ENCODE peak calls at places on chromosomes 7 and 10, in ten cellular contexts. One of them, this sample, is unnamed.

GRCh38 chr10:71333154-71333887 is 14.3 kb downstream of the SLC29A3 start:
- DNase-seq in NCI-H748 treated with DMSO at 0.1 percent for 48 hours: no peak
- DNase-seq in activated T-helper 1 cell treated with anti-CD3 and anti-CD28 coated beads, Interleukin-2, amount 50 U/mL, for 16 hours: no peak
- DNase-seq in AG08395: no peak
- DNase-seq in upper lobe of right lung: peak; percentile 76
- DNase-seq in adrenal gland: no peak
- DNase-seq in glutamatergic neuron: no peak
- DNase-seq in Calu3: no peak
- DNase-seq in natural killer cell: no peak
- DNase-seq in NCI-H1092: no peak
- DNase-seq in this sample: no peak

GRCh38 chr10:115093286-115093775 is at the start of gene ATRNL1:
- DNase-seq in NCI-H748 treated with DMSO at 0.1 percent for 48 hours: peak; percentile 4
- DNase-seq in activated T-helper 1 cell treated with anti-CD3 and anti-CD28 coated beads, Interleukin-2, amount 50 U/mL, for 16 hours: no peak
- DNase-seq in AG08395: peak; percentile 26
- DNase-seq in upper lobe of right lung: peak; percentile 65
- DNase-seq in adrenal gland: peak; percentile 60
- DNase-seq in glutamatergic neuron: peak; percentile 69
- DNase-seq in Calu3: no peak
- DNase-seq in natural killer cell: no peak
- DNase-seq in NCI-H1092: peak; percentile 44
- DNase-seq in this sample: peak; percentile 27

GRCh38 chr7:151025924-151026671 is 1.8 kb upstream of the ATG9B start:
- DNase-seq in NCI-H748 treated with DMSO at 0.1 percent for 48 hours: no peak
- DNase-seq in activated T-helper 1 cell treated with anti-CD3 and anti-CD28 coated beads, Interleukin-2, amount 50 U/mL, for 16 hours: no peak
- DNase-seq in AG08395: no peak
- DNase-seq in upper lobe of right lung: no peak
- DNase-seq in adrenal gland: no peak
- DNase-seq in glutamatergic neuron: no peak
- DNase-seq in Calu3: peak; percentile 28
- DNase-seq in natural killer cell: no peak
- DNase-seq in NCI-H1092: no peak
- DNase-seq in this sample: no peak

GRCh38 chr10:43166207-43166878 is 28.1 kb downstream of the CSGALNACT2 start:
- DNase-seq in NCI-H748 treated with DMSO at 0.1 percent for 48 hours: no peak
- DNase-seq in activated T-helper 1 cell treated with anti-CD3 and anti-CD28 coated beads, Interleukin-2, amount 50 U/mL, for 16 hours: no peak
- DNase-seq in AG08395: no peak
- DNase-seq in upper lobe of right lung: no peak
- DNase-seq in adrenal gland: no peak
- DNase-seq in glutamatergic neuron: no peak
- DNase-seq in Calu3: no peak
- DNase-seq in natural killer cell: no peak
- DNase-seq in NCI-H1092: no peak
- DNase-seq in this sample: peak; percentile 5

GRCh38 chr7:22427122-22427503 is 70.2 kb upstream of the RAPGEF5 start:
- DNase-seq in NCI-H748 treated with DMSO at 0.1 percent for 48 hours: no peak
- DNase-seq in activated T-helper 1 cell treated with anti-CD3 and anti-CD28 coated beads, Interleukin-2, amount 50 U/mL, for 16 hours: no peak
- DNase-seq in AG08395: no peak
- DNase-seq in upper lobe of right lung: no peak
- DNase-seq in adrenal gland: no peak
- DNase-seq in glutamatergic neuron: no peak
- DNase-seq in Calu3: no peak
- DNase-seq in natural killer cell: no peak
- DNase-seq in NCI-H1092: no peak
- DNase-seq in this sample: no peak

GRCh38 chr7:106659963-106660861 is 746 bp downstream of the CCDC71L start:
- DNase-seq in NCI-H748 treated with DMSO at 0.1 percent for 48 hours: peak; percentile 34
- DNase-seq in activated T-helper 1 cell treated with anti-CD3 and anti-CD28 coated beads, Interleukin-2, amount 50 U/mL, for 16 hours: peak; percentile 54
- DNase-seq in AG08395: peak; percentile 78
- DNase-seq in upper lobe of right lung: peak; percentile 94
- DNase-seq in adrenal gland: peak; percentile 81
- DNase-seq in glutamatergic neuron: peak; percentile 89
- DNase-seq in Calu3: peak; percentile 91
- DNase-seq in natural killer cell: peak; percentile 71
- DNase-seq in NCI-H1092: peak; percentile 44
- DNase-seq in this sample: peak; percentile 73

GRCh38 chr7:92714767-92715166 is 121.6 kb downstream of the CDK6 start:
- DNase-seq in NCI-H748 treated with DMSO at 0.1 percent for 48 hours: no peak
- DNase-seq in activated T-helper 1 cell treated with anti-CD3 and anti-CD28 coated beads, Interleukin-2, amount 50 U/mL, for 16 hours: no peak
- DNase-seq in AG08395: no peak
- DNase-seq in upper lobe of right lung: no peak
- DNase-seq in adrenal gland: no peak
- DNase-seq in glutamatergic neuron: no peak
- DNase-seq in Calu3: no peak
- DNase-seq in natural killer cell: no peak
- DNase-seq in NCI-H1092: no peak
- DNase-seq in this sample: no peak

GRCh38 chr10:119497243-119497642 is 45.3 kb downstream of the RGS10 start:
- DNase-seq in NCI-H748 treated with DMSO at 0.1 percent for 48 hours: no peak
- DNase-seq in activated T-helper 1 cell treated with anti-CD3 and anti-CD28 coated beads, Interleukin-2, amount 50 U/mL, for 16 hours: no peak
- DNase-seq in AG08395: no peak
- DNase-seq in upper lobe of right lung: no peak
- DNase-seq in adrenal gland: no peak
- DNase-seq in glutamatergic neuron: no peak
- DNase-seq in Calu3: no peak
- DNase-seq in natural killer cell: no peak
- DNase-seq in NCI-H1092: no peak
- DNase-seq in this sample: no peak

GRCh38 chr10:10353326-10353725 is 664.3 kb upstream of the CELF2 start:
- DNase-seq in NCI-H748 treated with DMSO at 0.1 percent for 48 hours: no peak
- DNase-seq in activated T-helper 1 cell treated with anti-CD3 and anti-CD28 coated beads, Interleukin-2, amount 50 U/mL, for 16 hours: no peak
- DNase-seq in AG08395: no peak
- DNase-seq in upper lobe of right lung: no peak
- DNase-seq in adrenal gland: no peak
- DNase-seq in glutamatergic neuron: no peak
- DNase-seq in Calu3: no peak
- DNase-seq in natural killer cell: no peak
- DNase-seq in NCI-H1092: no peak
- DNase-seq in this sample: no peak

GRCh38 chr10:86863443-86863842 is 94.0 kb downstream of the MMRN2 start:
- DNase-seq in NCI-H748 treated with DMSO at 0.1 percent for 48 hours: no peak
- DNase-seq in activated T-helper 1 cell treated with anti-CD3 and anti-CD28 coated beads, Interleukin-2, amount 50 U/mL, for 16 hours: no peak
- DNase-seq in AG08395: no peak
- DNase-seq in upper lobe of right lung: no peak
- DNase-seq in adrenal gland: no peak
- DNase-seq in glutamatergic neuron: peak; percentile 43
- DNase-seq in Calu3: no peak
- DNase-seq in natural killer cell: no peak
- DNase-seq in NCI-H1092: no peak
- DNase-seq in this sample: no peak

GRCh38 chr10:122368502-122369254 is 5.8 kb upstream of the PLEKHA1 start:
- DNase-seq in NCI-H748 treated with DMSO at 0.1 percent for 48 hours: no peak
- DNase-seq in activated T-helper 1 cell treated with anti-CD3 and anti-CD28 coated beads, Interleukin-2, amount 50 U/mL, for 16 hours: no peak
- DNase-seq in AG08395: no peak
- DNase-seq in upper lobe of right lung: no peak
- DNase-seq in adrenal gland: no peak
- DNase-seq in glutamatergic neuron: no peak
- DNase-seq in Calu3: no peak
- DNase-seq in natural killer cell: no peak
- DNase-seq in NCI-H1092: no peak
- DNase-seq in this sample: peak; percentile 2

GRCh38 chr7:3897430-3898385 is 596.7 kb downstream of the SDK1 start:
- DNase-seq in NCI-H748 treated with DMSO at 0.1 percent for 48 hours: no peak
- DNase-seq in activated T-helper 1 cell treated with anti-CD3 and anti-CD28 coated beads, Interleukin-2, amount 50 U/mL, for 16 hours: no peak
- DNase-seq in AG08395: no peak
- DNase-seq in upper lobe of right lung: no peak
- DNase-seq in adrenal gland: peak; percentile 46
- DNase-seq in glutamatergic neuron: no peak
- DNase-seq in Calu3: peak; percentile 63
- DNase-seq in natural killer cell: no peak
- DNase-seq in NCI-H1092: peak; percentile 10
- DNase-seq in this sample: peak; percentile 32

GRCh38 chr10:104937528-104937927 is 296.4 kb downstream of the SORCS3 start:
- DNase-seq in NCI-H748 treated with DMSO at 0.1 percent for 48 hours: peak; percentile 44
- DNase-seq in activated T-helper 1 cell treated with anti-CD3 and anti-CD28 coated beads, Interleukin-2, amount 50 U/mL, for 16 hours: no peak
- DNase-seq in AG08395: peak; percentile 48
- DNase-seq in upper lobe of right lung: no peak
- DNase-seq in adrenal gland: peak; percentile 91
- DNase-seq in glutamatergic neuron: no peak
- DNase-seq in Calu3: peak; percentile 9
- DNase-seq in natural killer cell: no peak
- DNase-seq in NCI-H1092: no peak
- DNase-seq in this sample: no peak

GRCh38 chr10:89466599-89467035 is 52.2 kb downstream of the IFIT5 start:
- DNase-seq in NCI-H748 treated with DMSO at 0.1 percent for 48 hours: peak; percentile 41
- DNase-seq in activated T-helper 1 cell treated with anti-CD3 and anti-CD28 coated beads, Interleukin-2, amount 50 U/mL, for 16 hours: no peak
- DNase-seq in AG08395: peak; percentile 30
- DNase-seq in upper lobe of right lung: no peak
- DNase-seq in adrenal gland: peak; percentile 31
- DNase-seq in glutamatergic neuron: no peak
- DNase-seq in Calu3: peak; percentile 51
- DNase-seq in natural killer cell: no peak
- DNase-seq in NCI-H1092: no peak
- DNase-seq in this sample: no peak

GRCh38 chr10:117374506-117375359 is 507 bp downstream of the PDZD8 start:
- DNase-seq in NCI-H748 treated with DMSO at 0.1 percent for 48 hours: no peak
- DNase-seq in activated T-helper 1 cell treated with anti-CD3 and anti-CD28 coated beads, Interleukin-2, amount 50 U/mL, for 16 hours: peak; percentile 4
- DNase-seq in AG08395: no peak
- DNase-seq in upper lobe of right lung: peak; percentile 77
- DNase-seq in adrenal gland: peak; percentile 48
- DNase-seq in glutamatergic neuron: peak; percentile 73
- DNase-seq in Calu3: no peak
- DNase-seq in natural killer cell: peak; percentile 41
- DNase-seq in NCI-H1092: no peak
- DNase-seq in this sample: no peak

GRCh38 chr10:85147346-85148250 is 819.2 kb downstream of the CCSER2 start:
- DNase-seq in NCI-H748 treated with DMSO at 0.1 percent for 48 hours: no peak
- DNase-seq in activated T-helper 1 cell treated with anti-CD3 and anti-CD28 coated beads, Interleukin-2, amount 50 U/mL, for 16 hours: no peak
- DNase-seq in AG08395: no peak
- DNase-seq in upper lobe of right lung: no peak
- DNase-seq in adrenal gland: no peak
- DNase-seq in glutamatergic neuron: no peak
- DNase-seq in Calu3: no peak
- DNase-seq in natural killer cell: no peak
- DNase-seq in NCI-H1092: no peak
- DNase-seq in this sample: no peak

GRCh38 chr7:158001621-158002320 is 585.9 kb downstream of the PTPRN2 start:
- DNase-seq in NCI-H748 treated with DMSO at 0.1 percent for 48 hours: no peak
- DNase-seq in activated T-helper 1 cell treated with anti-CD3 and anti-CD28 coated beads, Interleukin-2, amount 50 U/mL, for 16 hours: no peak
- DNase-seq in AG08395: no peak
- DNase-seq in upper lobe of right lung: no peak
- DNase-seq in adrenal gland: no peak
- DNase-seq in glutamatergic neuron: no peak
- DNase-seq in Calu3: no peak
- DNase-seq in natural killer cell: no peak
- DNase-seq in NCI-H1092: peak; percentile 92
- DNase-seq in this sample: peak; percentile 97

GRCh38 chr10:99667108-99667751 is 7.9 kb downstream of the ENTPD7 start:
- DNase-seq in NCI-H748 treated with DMSO at 0.1 percent for 48 hours: no peak
- DNase-seq in activated T-helper 1 cell treated with anti-CD3 and anti-CD28 coated beads, Interleukin-2, amount 50 U/mL, for 16 hours: no peak
- DNase-seq in AG08395: peak; percentile 76
- DNase-seq in upper lobe of right lung: no peak
- DNase-seq in adrenal gland: no peak
- DNase-seq in glutamatergic neuron: no peak
- DNase-seq in Calu3: no peak
- DNase-seq in natural killer cell: no peak
- DNase-seq in NCI-H1092: no peak
- DNase-seq in this sample: no peak

GRCh38 chr10:130723704-130724103 is 587.5 kb downstream of the GLRX3 start:
- DNase-seq in NCI-H748 treated with DMSO at 0.1 percent for 48 hours: no peak
- DNase-seq in activated T-helper 1 cell treated with anti-CD3 and anti-CD28 coated beads, Interleukin-2, amount 50 U/mL, for 16 hours: no peak
- DNase-seq in AG08395: no peak
- DNase-seq in upper lobe of right lung: no peak
- DNase-seq in adrenal gland: no peak
- DNase-seq in glutamatergic neuron: no peak
- DNase-seq in Calu3: no peak
- DNase-seq in natural killer cell: no peak
- DNase-seq in NCI-H1092: no peak
- DNase-seq in this sample: no peak

GRCh38 chr10:88157981-88158465 is 294.6 kb downstream of the PTEN start:
- DNase-seq in NCI-H748 treated with DMSO at 0.1 percent for 48 hours: no peak
- DNase-seq in activated T-helper 1 cell treated with anti-CD3 and anti-CD28 coated beads, Interleukin-2, amount 50 U/mL, for 16 hours: no peak
- DNase-seq in AG08395: peak; percentile 77
- DNase-seq in upper lobe of right lung: no peak
- DNase-seq in adrenal gland: peak; percentile 43
- DNase-seq in glutamatergic neuron: no peak
- DNase-seq in Calu3: no peak
- DNase-seq in natural killer cell: no peak
- DNase-seq in NCI-H1092: no peak
- DNase-seq in this sample: no peak

This sample was measured in NCI-H2081.